ENCODE peak calls at places on chromosome 1, in five cellular contexts. E, X, Y, R and I are unnamed samples.

GRCh38 chr1:160338580-160338979 is 4.5 kb downstream of the COPA start:
- DNase-seq in Y (no peak), R (no peak), X (no peak), E (peak), I (peak)

GRCh38 chr1:192485692-192486436 is 89.7 kb upstream of the RGS1 start:
- DNase-seq in Y (no peak), R (peak), E (no peak), X (peak), I (peak)

GRCh38 chr1:29254346-29254745 is 18.0 kb downstream of the PTPRU start:
- DNase-seq in Y (no peak), R (no peak), E (no peak), X (no peak), I (peak)

GRCh38 chr1:8965121-8965820 is 19.6 kb downstream of the CA6 start:
- DNase-seq in X (no peak), R (no peak), E (no peak), Y (no peak), I (no peak)

GRCh38 chr1:38061883-38062328 is 15.3 kb upstream of the POU3F1 start:
- DNase-seq in X (no peak), Y (no peak), R (no peak), E (no peak), I (no peak)

GRCh38 chr1:153678519-153679336 is at the start of gene NPR1:
- DNase-seq in Y (no peak), R (no peak), X (peak), E (no peak), I (peak)

GRCh38 chr1:111563619-111564018 is 56.0 kb upstream of the RAP1A start:
- DNase-seq in Y (no peak), X (no peak), E (no peak), R (peak), I (no peak)

GRCh38 chr1:202076050-202076511 is 46.6 kb upstream of the GPR37L1 start:
- DNase-seq in X (no peak), Y (no peak), E (no peak), R (no peak), I (no peak)

GRCh38 chr1:92679980-92680379 is 104.9 kb downstream of the EVI5 start:
- DNase-seq in Y (no peak), X (no peak), R (no peak), E (no peak), I (no peak)

GRCh38 chr1:204046346-204046745 is 26.6 kb upstream of the SOX13 start:
- DNase-seq in R (no peak), E (no peak), X (no peak), Y (no peak), I (no peak)

GRCh38 chr1:66617362-66617761 is 83.4 kb downstream of the SGIP1 start:
- DNase-seq in E (no peak), R (no peak), Y (no peak), X (no peak), I (no peak)

GRCh38 chr1:27435566-27436203 is 43.3 kb downstream of the GPR3 start:
- DNase-seq in E (peak), R (no peak), Y (no peak), X (no peak), I (peak)

GRCh38 chr1:248858096-248858890 is 592 bp downstream of the ZNF692 start:
- DNase-seq in Y (no peak), E (peak), R (peak), X (no peak), I (peak)

GRCh38 chr1:167175901-167176300 is 44.8 kb upstream of the POU2F1 start:
- DNase-seq in E (no peak), X (no peak), Y (no peak), R (no peak), I (no peak)

GRCh38 chr1:101371259-101371658 is 134.4 kb downstream of the S1PR1 start:
- DNase-seq in Y (no peak), X (no peak), R (peak), E (no peak), I (no peak)

GRCh38 chr1:207857447-207857846 is 53.5 kb downstream of the CD34 start:
- DNase-seq in Y (no peak), R (no peak), E (no peak), X (no peak), I (no peak)

GRCh38 chr1:81812712-81813111 is 12.0 kb downstream of the ADGRL2 start:
- DNase-seq in X (no peak), R (no peak), Y (no peak), E (no peak), I (no peak)